ENCODE peak calls at places on chromosome 16, in seven cellular contexts. X is cardiac septum; D is GM13976; U is EL; S is hippocampal formation; F is GM04504; T is activated CD4-positive, alpha-beta T cell treated with anti-CD3 and anti-CD28 coated beads, Interleukin-2, amount 10 ng/mL, durations not matched to agents 7 days and 5 days. I is an unnamed sample.
A peak's percentile ranks its signal among the peaks of the same experiment; 100 is the strongest.

GRCh38 chr16:27920391-27920891 is 143.1 kb downstream of the GSG1L start:
- DNase-seq in X (peak; percentile 71), D (no peak), U (no peak), S (peak; percentile 16), F (no peak), T (no peak), I (peak; percentile 14)

GRCh38 chr16:85328665-85329058 is 216.4 kb upstream of the CIBAR2 start:
- DNase-seq in X (no peak), D (no peak), U (no peak), S (no peak), F (no peak), T (no peak), I (no peak)

GRCh38 chr16:53898993-53899392 is 195.0 kb downstream of the FTO start:
- DNase-seq in X (no peak), D (no peak), U (no peak), S (no peak), F (no peak), T (no peak), I (no peak)

GRCh38 chr16:82651921-82652601 is 25.3 kb downstream of the CDH13 start:
- DNase-seq in X (no peak), D (no peak), U (no peak), S (no peak), F (no peak), T (peak; percentile 39), I (peak; percentile 76)

GRCh38 chr16:48365601-48366164 is 19.5 kb downstream of the SIAH1 start:
- DNase-seq in X (peak; percentile 97), D (peak; percentile 86), U (peak; percentile 89), S (peak; percentile 63), F (peak; percentile 81), T (peak; percentile 84), I (peak; percentile 86)

GRCh38 chr16:87186876-87187533 is 130.2 kb downstream of the C16orf95 start:
- DNase-seq in X (no peak), D (no peak), U (no peak), S (no peak), F (no peak), T (no peak), I (no peak)

GRCh38 chr16:80803341-80804060 is 897 bp downstream of the CDYL2 start:
- DNase-seq in X (no peak), D (peak; percentile 72), U (peak; percentile 18), S (no peak), F (no peak), T (peak; percentile 67), I (no peak)

GRCh38 chr16:84983308-84983707 is 28.0 kb downstream of the ZDHHC7 start:
- DNase-seq in X (peak; percentile 82), D (no peak), U (no peak), S (no peak), F (no peak), T (no peak), I (no peak)

GRCh38 chr16:22300427-22301071 is 3.3 kb downstream of the POLR3E start:
- DNase-seq in X (no peak), D (no peak), U (peak; percentile 53), S (peak; percentile 63), F (no peak), T (peak; percentile 61), I (peak; percentile 59)

GRCh38 chr16:4293822-4294457 is 21.1 kb upstream of the TFAP4 start:
- DNase-seq in X (peak; percentile 78), D (peak; percentile 23), U (peak; percentile 61), S (no peak), F (no peak), T (no peak), I (peak; percentile 78)

GRCh38 chr16:24291932-24292331 is 35.8 kb downstream of the CACNG3 start:
- DNase-seq in X (no peak), D (no peak), U (no peak), S (no peak), F (no peak), T (no peak), I (no peak)

GRCh38 chr16:14682121-14682520 is 12.0 kb downstream of the PLA2G10 start:
- DNase-seq in X (no peak), D (no peak), U (no peak), S (no peak), F (no peak), T (no peak), I (no peak)

GRCh38 chr16:50183316-50183715 is 30.2 kb downstream of the TENT4B start:
- DNase-seq in X (no peak), D (no peak), U (peak; percentile 63), S (no peak), F (no peak), T (no peak), I (no peak)

GRCh38 chr16:7390974-7391373 is 58.3 kb downstream of the RBFOX1 start:
- DNase-seq in X (no peak), D (no peak), U (no peak), S (no peak), F (no peak), T (no peak), I (no peak)

GRCh38 chr16:906296-906695 is 64.5 kb downstream of the LMF1 start:
- DNase-seq in X (no peak), D (no peak), U (no peak), S (no peak), F (no peak), T (no peak), I (no peak)

I was measured in RPMI7951.